ENCODE peak calls at places on chromosomes 12 and 14, in ten cellular contexts. Z is CD8-positive, alpha-beta T cell; T is upper lobe of right lung; I is IMR-90; A is GM23248; J is kidney; Y is RWPE2; H is heart left ventricle; D is stomach; E is Caco-2. F is an unnamed sample.

GRCh38 chr12:124660846-124661245 is 93.4 kb upstream of the NCOR2 start:
- DNase-seq in H (no peak), J (peak; percentile 81), T (no peak), I (no peak), Y (no peak), E (no peak), A (no peak), Z (no peak), D (no peak), F (no peak)

GRCh38 chr14:65296402-65296801 is 116.1 kb upstream of the FUT8 start:
- DNase-seq in H (no peak), A (peak; percentile 11), I (peak; percentile 18), E (no peak), Y (no peak), T (no peak), J (no peak), Z (no peak), D (peak; percentile 27), F (no peak)

GRCh38 chr12:9123741-9124140 is 8.0 kb upstream of the A2M start:
- DNase-seq in Z (no peak), J (no peak), I (no peak), H (no peak), A (no peak), T (no peak), D (no peak), E (no peak), Y (no peak), F (no peak)

GRCh38 chr14:24439830-24440605 is 2.6 kb downstream of the SDR39U1 start:
- DNase-seq in H (no peak), A (no peak), Z (no peak), Y (no peak), D (no peak), E (no peak), J (peak; percentile 71), T (no peak), I (no peak), F (peak; percentile 15)

GRCh38 chr12:89566615-89567014 is 40.8 kb upstream of the POC1B start:
- DNase-seq in A (peak; percentile 77), E (no peak), Y (no peak), T (no peak), I (peak; percentile 56), Z (no peak), H (no peak), J (no peak), D (no peak), F (no peak)

GRCh38 chr12:31728289-31728916 is 418 bp downstream of the AMN1 start:
- DNase-seq in H (peak; percentile 64), Y (no peak), Z (peak; percentile 29), T (no peak), D (peak; percentile 47), J (no peak), I (no peak), E (no peak), A (peak; percentile 63), F (peak; percentile 73)

GRCh38 chr12:115323223-115323905 is 639.4 kb upstream of the TBX3 start:
- DNase-seq in T (no peak), D (no peak), J (no peak), I (peak; percentile 86), A (peak; percentile 77), Y (no peak), H (no peak), E (no peak), Z (no peak), F (no peak)

GRCh38 chr12:117090816-117091711 is 8.2 kb downstream of the TESC start:
- DNase-seq in D (peak; percentile 89), Z (no peak), H (no peak), A (no peak), Y (no peak), I (no peak), J (peak; percentile 91), E (no peak), T (no peak), F (no peak)

GRCh38 chr14:98290596-98290995 is 981.4 kb downstream of the BCL11B start:
- DNase-seq in A (peak; percentile 0), E (no peak), T (no peak), J (no peak), Y (no peak), H (no peak), I (no peak), D (no peak), Z (no peak), F (no peak)

GRCh38 chr14:102138935-102139247 is 806 bp upstream of the WDR20 start:
- DNase-seq in E (no peak), I (no peak), J (no peak), D (no peak), H (no peak), Z (no peak), T (peak; percentile 64), Y (no peak), A (peak; percentile 48), F (no peak)

DNA sequence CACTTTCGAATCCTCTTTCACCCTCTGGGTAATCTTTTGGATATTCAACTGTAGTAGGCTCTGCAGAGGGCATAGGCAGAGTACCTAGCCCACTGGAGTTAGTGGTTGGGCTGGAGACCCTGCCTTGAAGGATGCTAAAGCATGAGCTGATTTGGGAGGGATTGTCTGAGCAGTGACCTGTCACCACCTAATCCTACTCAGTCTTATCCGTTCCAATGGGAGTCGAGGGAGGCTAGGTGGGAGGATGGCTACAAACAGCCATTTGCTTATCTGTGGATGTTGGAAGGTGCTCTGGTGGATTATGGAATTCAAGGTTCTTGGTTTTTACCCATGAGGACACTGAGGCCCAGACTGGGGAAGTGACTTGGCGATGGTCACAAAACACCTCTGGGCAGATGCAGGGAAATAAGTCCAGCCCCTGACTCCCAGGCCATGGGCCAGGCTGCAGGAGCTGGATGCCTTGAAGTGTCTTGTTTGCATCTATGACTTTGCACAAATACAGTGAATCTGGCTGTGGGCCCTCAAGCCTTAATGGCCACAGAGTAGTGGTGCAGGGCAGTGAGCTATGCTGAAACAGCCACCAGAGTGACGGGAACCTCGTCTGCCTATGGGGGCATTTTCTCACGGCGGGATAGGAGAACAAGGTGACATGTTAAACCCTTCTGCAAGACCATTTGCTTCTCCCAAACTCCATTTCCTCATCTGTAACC is 3.7 kb downstream of the KMT5A start:
- DNase-seq in Z (no peak), T (no peak), A (peak; percentile 25), E (no peak), J (no peak), I (no peak), Y (no peak), D (no peak), H (no peak), F (no peak)
- H3K4me1 ChIP-seq in Z (peaks cover 22% of the 10 kb centered on the region), T (peaks cover 52% of the 10 kb centered on the region), A (peaks cover 32% of the 10 kb centered on the region), E (peaks cover 4% of the 10 kb centered on the region), J (peaks cover 29% of the 10 kb centered on the region), I (peaks cover 13% of the 10 kb centered on the region), Y (peaks cover 8% of the 10 kb centered on the region), D (peaks cover 63% of the 10 kb centered on the region), H (peaks cover 49% of the 10 kb centered on the region), F (peaks cover 28% of the 10 kb centered on the region)

DNA sequence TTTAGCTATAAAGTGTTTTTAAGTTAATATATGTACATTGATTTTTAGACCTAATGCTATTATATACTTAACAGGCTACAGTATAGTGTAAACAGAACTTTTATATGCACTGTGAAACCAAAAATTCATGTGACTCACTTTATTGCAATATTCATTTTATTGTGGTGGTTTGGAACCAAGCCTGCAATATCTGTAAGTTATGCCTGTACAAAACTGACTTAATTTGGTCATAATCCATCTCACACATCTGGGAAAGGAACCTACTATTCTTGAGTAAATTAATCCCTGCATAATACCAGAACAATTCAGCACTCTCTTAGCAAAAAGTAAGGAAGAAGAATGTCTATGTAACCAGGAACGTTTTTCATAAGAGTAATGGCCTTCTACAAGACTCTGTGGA is 390.8 kb downstream of the SYT1 start:
- DNase-seq in I (peak; percentile 19), J (no peak), T (no peak), D (no peak), Z (no peak), A (peak; percentile 43), E (no peak), Y (no peak), H (no peak), F (no peak)
- H3K4me1 ChIP-seq in I (peaks cover 2% of the 10 kb centered on the region), J (no peaks in the 10 kb centered on the region), T (no peaks in the 10 kb centered on the region), D (no peaks in the 10 kb centered on the region), Z (no peaks in the 10 kb centered on the region), A (peaks cover 20% of the 10 kb centered on the region), E (no peaks in the 10 kb centered on the region), Y (peaks cover 11% of the 10 kb centered on the region), H (no peaks in the 10 kb centered on the region), F (no peaks in the 10 kb centered on the region)

DNA sequence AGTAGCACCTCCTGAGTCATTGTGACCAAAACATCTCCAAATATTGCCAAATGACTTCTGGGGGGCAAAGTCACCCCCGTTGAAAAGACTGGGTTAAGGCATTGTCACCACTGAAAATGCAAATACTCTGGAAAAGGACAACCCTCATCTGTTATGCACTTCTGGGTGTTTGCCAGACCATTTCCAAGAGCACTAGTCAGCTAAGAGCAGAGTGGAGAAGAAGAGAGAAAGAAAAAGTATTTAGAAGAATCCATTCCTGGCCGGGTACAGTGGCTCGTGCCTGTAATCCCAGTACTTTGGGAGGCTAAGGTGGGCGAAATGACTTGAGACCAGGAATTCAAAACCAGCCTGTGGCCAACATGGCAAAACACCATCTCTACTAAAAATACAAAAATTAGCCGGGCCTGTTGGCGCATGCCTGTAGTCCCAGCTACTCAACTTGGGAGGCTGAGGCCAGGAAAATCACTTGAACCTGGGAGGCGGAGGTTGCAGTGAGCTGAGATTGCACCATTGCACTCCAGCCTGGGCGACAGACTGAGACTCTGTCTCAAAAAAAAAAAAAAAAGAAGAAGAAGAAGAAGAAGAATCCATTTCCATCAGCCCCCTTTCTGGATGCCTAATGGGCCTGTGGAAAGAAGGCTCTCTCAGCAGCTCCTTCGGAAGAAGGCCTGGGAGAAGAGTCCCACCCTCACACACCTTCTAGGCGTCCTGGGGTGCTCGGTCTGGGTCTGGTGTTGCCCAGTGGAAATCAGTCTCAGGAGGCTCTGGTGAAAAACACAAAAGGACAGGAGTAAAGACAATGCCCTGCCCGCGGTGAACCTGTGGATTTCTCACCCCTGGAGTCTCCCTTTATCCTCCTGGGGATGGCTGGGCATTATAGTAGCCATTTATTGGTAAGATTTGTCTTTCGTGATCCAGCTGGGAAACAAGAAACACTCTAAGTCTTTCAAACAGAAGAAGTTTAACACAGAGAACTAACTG is 3.5 kb upstream of the LTBR start:
- DNase-seq in A (peak; percentile 80), T (no peak), I (peak; percentile 56), D (no peak), Z (no peak), J (no peak), Y (no peak), H (no peak), E (no peak), F (no peak)
- H3K4me1 ChIP-seq in A (peaks cover 30% of the 10 kb centered on the region), T (peaks cover 67% of the 10 kb centered on the region), I (peaks cover 31% of the 10 kb centered on the region), D (peaks cover 68% of the 10 kb centered on the region), Z (peaks cover 28% of the 10 kb centered on the region), J (peaks cover 48% of the 10 kb centered on the region), Y (peaks cover 31% of the 10 kb centered on the region), H (peaks cover 47% of the 10 kb centered on the region), E (peaks cover 53% of the 10 kb centered on the region), F (peaks cover 51% of the 10 kb centered on the region)

DNA sequence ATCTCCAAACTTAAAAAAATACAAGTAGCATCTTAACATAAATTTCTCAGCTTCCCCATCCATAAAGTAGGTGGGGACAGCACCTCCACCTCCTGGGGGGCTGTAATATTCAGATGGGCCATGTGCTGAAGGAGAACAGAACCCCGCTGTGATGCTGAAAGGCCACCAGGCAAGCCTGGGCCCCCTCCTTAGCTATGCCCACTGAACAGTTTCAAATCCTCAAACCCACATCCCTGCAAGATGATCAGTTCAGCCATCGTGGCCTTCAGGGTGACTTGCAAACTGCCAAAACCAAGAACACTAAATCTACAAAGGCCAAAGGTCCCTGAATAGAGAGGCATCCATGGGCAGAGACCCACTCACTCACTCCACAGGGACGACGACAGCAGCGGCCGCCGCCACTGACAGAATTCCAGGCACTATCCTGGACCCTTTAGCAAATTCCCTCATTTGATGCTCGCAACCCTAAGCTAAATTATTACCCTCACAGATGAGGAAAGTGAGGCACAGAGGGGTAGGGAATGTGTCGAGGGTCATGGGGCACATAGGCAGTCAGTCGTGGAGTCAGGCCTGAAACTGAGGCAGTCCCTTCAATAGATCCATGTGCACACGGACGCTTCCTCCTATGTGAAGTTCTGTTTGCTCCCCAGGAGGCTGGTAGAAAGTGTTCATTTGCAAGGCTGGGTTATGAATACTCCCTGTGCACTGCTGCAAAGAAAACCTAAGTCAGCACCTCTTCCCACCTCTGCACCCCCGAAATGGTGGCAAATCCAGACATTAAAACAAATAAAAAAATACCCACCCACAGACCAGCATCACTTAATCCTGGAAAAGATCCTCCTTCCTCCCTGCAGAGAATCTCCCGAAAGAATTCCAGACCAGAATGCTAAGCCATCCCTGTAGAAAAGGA is 5.9 kb downstream of the ITPK1 start:
- DNase-seq in H (no peak), E (no peak), A (no peak), T (no peak), Z (no peak), I (no peak), D (no peak), Y (no peak), J (no peak), F (no peak)
- H3K4me1 ChIP-seq in H (peaks cover 71% of the 10 kb centered on the region), E (peaks cover 14% of the 10 kb centered on the region), A (peaks cover 24% of the 10 kb centered on the region), T (peaks cover 63% of the 10 kb centered on the region), Z (peaks cover 39% of the 10 kb centered on the region), I (peaks cover 15% of the 10 kb centered on the region), D (peaks cover 62% of the 10 kb centered on the region), Y (peaks cover 28% of the 10 kb centered on the region), J (peaks cover 14% of the 10 kb centered on the region), F (peaks cover 40% of the 10 kb centered on the region)